ENCODE peak calls at places on chromosomes 7 and 10, in six cellular contexts. One of them, this sample, is unnamed. For H3K4me1, the result is how much of the 10 kb centered on the place peaks cover.

GRCh38 chr10:43073721-43074120 is 3.1 kb upstream of the RET start:
- DNase-seq in mucosa of descending colon: peak
- DNase-seq in DND-41: no peak
- DNase-seq in ovary: no peak
- DNase-seq in upper lobe of right lung: no peak
- DNase-seq in hepatocyte: no peak
- DNase-seq in this sample: no peak

GRCh38 chr10:22500567-22501369 is 155.5 kb downstream of the SPAG6 start:
- DNase-seq in mucosa of descending colon: no peak
- DNase-seq in DND-41: no peak
- DNase-seq in ovary: no peak
- DNase-seq in upper lobe of right lung: no peak
- DNase-seq in hepatocyte: peak
- DNase-seq in this sample: no peak

GRCh38 chr7:80816806-80817205 is 102.0 kb downstream of the SEMA3C start:
- DNase-seq in mucosa of descending colon: no peak
- DNase-seq in DND-41: no peak
- DNase-seq in ovary: no peak
- DNase-seq in upper lobe of right lung: no peak
- DNase-seq in hepatocyte: no peak
- DNase-seq in this sample: no peak

GRCh38 chr10:117217196-117217761 is 20.0 kb downstream of the KCNK18 start:
- DNase-seq in mucosa of descending colon: peak
- DNase-seq in DND-41: no peak
- DNase-seq in ovary: no peak
- DNase-seq in upper lobe of right lung: no peak
- DNase-seq in hepatocyte: peak
- DNase-seq in this sample: peak

GRCh38 chr10:63554666-63555065 is 33.5 kb downstream of the REEP3 start:
- DNase-seq in mucosa of descending colon: no peak
- DNase-seq in DND-41: peak
- DNase-seq in ovary: no peak
- DNase-seq in upper lobe of right lung: no peak
- DNase-seq in hepatocyte: no peak
- DNase-seq in this sample: no peak

GRCh38 chr10:17645591-17646345 is 1.8 kb downstream of the STAM start:
- DNase-seq in mucosa of descending colon: no peak
- DNase-seq in DND-41: no peak
- DNase-seq in ovary: no peak
- DNase-seq in upper lobe of right lung: no peak
- DNase-seq in hepatocyte: peak
- DNase-seq in this sample: no peak

GRCh38 chr10:13890617-13891541 is 304.1 kb downstream of the PRPF18 start:
- DNase-seq in mucosa of descending colon: no peak
- DNase-seq in DND-41: no peak
- DNase-seq in ovary: no peak
- DNase-seq in upper lobe of right lung: peak
- DNase-seq in hepatocyte: peak
- DNase-seq in this sample: no peak

GRCh38 chr7:103388469-103389140 is 41.2 kb downstream of the PSMC2 start:
- DNase-seq in mucosa of descending colon: no peak
- DNase-seq in DND-41: no peak
- DNase-seq in ovary: no peak
- DNase-seq in upper lobe of right lung: no peak
- DNase-seq in hepatocyte: peak
- DNase-seq in this sample: no peak

GRCh38 chr7:70785427-70785826 is 346.5 kb upstream of the GALNT17 start:
- DNase-seq in mucosa of descending colon: no peak
- DNase-seq in DND-41: no peak
- DNase-seq in ovary: no peak
- DNase-seq in upper lobe of right lung: no peak
- DNase-seq in hepatocyte: no peak
- DNase-seq in this sample: no peak

GRCh38 chr7:91005024-91005423 is 259.2 kb upstream of the FZD1 start:
- DNase-seq in mucosa of descending colon: no peak
- DNase-seq in DND-41: no peak
- DNase-seq in ovary: no peak
- DNase-seq in upper lobe of right lung: no peak
- DNase-seq in hepatocyte: no peak
- DNase-seq in this sample: peak

GRCh38 chr7:101121996-101122932 is 4.6 kb upstream of the SERPINE1 start:
- DNase-seq in mucosa of descending colon: peak
- DNase-seq in DND-41: no peak
- DNase-seq in ovary: peak
- DNase-seq in upper lobe of right lung: peak
- DNase-seq in hepatocyte: peak
- DNase-seq in this sample: peak

GRCh38 chr10:21497177-21497807 is 28.2 kb downstream of the SKIDA1 start:
- DNase-seq in mucosa of descending colon: peak
- DNase-seq in DND-41: peak
- DNase-seq in ovary: peak
- DNase-seq in upper lobe of right lung: peak
- DNase-seq in hepatocyte: peak
- DNase-seq in this sample: peak

GRCh38 chr7:85733163-85733915 is 546.5 kb upstream of the SEMA3D start:
- DNase-seq in mucosa of descending colon: no peak
- DNase-seq in DND-41: no peak
- DNase-seq in ovary: no peak
- DNase-seq in upper lobe of right lung: no peak
- DNase-seq in hepatocyte: no peak
- DNase-seq in this sample: no peak

GRCh38 chr7:16318989-16319915 is 102.1 kb downstream of the CRPPA start:
- DNase-seq in mucosa of descending colon: no peak
- DNase-seq in DND-41: no peak
- DNase-seq in ovary: no peak
- DNase-seq in upper lobe of right lung: no peak
- DNase-seq in hepatocyte: no peak
- DNase-seq in this sample: no peak

GRCh38 chr10:60733189-60733815 is 45.0 kb upstream of the CDK1 start:
- DNase-seq in mucosa of descending colon: peak
- DNase-seq in DND-41: no peak
- DNase-seq in ovary: peak
- DNase-seq in upper lobe of right lung: peak
- DNase-seq in hepatocyte: peak
- DNase-seq in this sample: peak

GRCh38 chr10:13822475-13822874 is 235.7 kb downstream of the PRPF18 start:
- DNase-seq in mucosa of descending colon: no peak
- DNase-seq in DND-41: no peak
- DNase-seq in ovary: no peak
- DNase-seq in upper lobe of right lung: no peak
- DNase-seq in hepatocyte: no peak
- DNase-seq in this sample: no peak

GRCh38 chr10:26087666-26088065 is 128.9 kb upstream of the GAD2 start:
- DNase-seq in mucosa of descending colon: no peak
- DNase-seq in DND-41: no peak
- DNase-seq in ovary: no peak
- DNase-seq in upper lobe of right lung: no peak
- DNase-seq in hepatocyte: no peak
- DNase-seq in this sample: no peak

GRCh38 chr7:109950821-109951601 is 1139.9 kb upstream of the LRRN3 start:
- DNase-seq in mucosa of descending colon: no peak
- DNase-seq in DND-41: no peak
- DNase-seq in ovary: no peak
- DNase-seq in upper lobe of right lung: no peak
- DNase-seq in hepatocyte: no peak
- DNase-seq in this sample: no peak

GRCh38 chr7:106279425-106280182 is 5.2 kb downstream of the NAMPT start:
- DNase-seq in mucosa of descending colon: no peak
- DNase-seq in DND-41: no peak
- DNase-seq in ovary: no peak
- DNase-seq in upper lobe of right lung: no peak
- DNase-seq in hepatocyte: no peak
- DNase-seq in this sample: no peak

GRCh38 chr7:12963435-12963834 is 276.0 kb downstream of the ARL4A start:
- DNase-seq in mucosa of descending colon: no peak
- DNase-seq in DND-41: no peak
- DNase-seq in ovary: no peak
- DNase-seq in upper lobe of right lung: no peak
- DNase-seq in hepatocyte: no peak
- DNase-seq in this sample: no peak
- TF ChIP-seq CTCF in mucosa of descending colon: no peak
- TF ChIP-seq CTCF in DND-41: no peak
- TF ChIP-seq CTCF in ovary: no peak
- TF ChIP-seq CTCF in upper lobe of right lung: no peak
- TF ChIP-seq CTCF in hepatocyte: no peak
- TF ChIP-seq CTCF in this sample: no peak

GRCh38 chr7:88309845-88310244 is 3.2 kb upstream of the STEAP4 start:
- DNase-seq in mucosa of descending colon: no peak
- DNase-seq in DND-41: no peak
- DNase-seq in ovary: no peak
- DNase-seq in upper lobe of right lung: no peak
- DNase-seq in hepatocyte: no peak
- DNase-seq in this sample: no peak

GRCh38 chr7:88307841-88308240 is 1.1 kb upstream of the STEAP4 start:
- DNase-seq in mucosa of descending colon: no peak
- DNase-seq in DND-41: no peak
- DNase-seq in ovary: no peak
- DNase-seq in upper lobe of right lung: no peak
- DNase-seq in hepatocyte: no peak
- DNase-seq in this sample: no peak

GRCh38 chr7:88307412-88307811 is 718 bp upstream of the STEAP4 start:
- DNase-seq in mucosa of descending colon: no peak
- DNase-seq in DND-41: no peak
- DNase-seq in ovary: no peak
- DNase-seq in upper lobe of right lung: no peak
- DNase-seq in hepatocyte: no peak
- DNase-seq in this sample: no peak

GRCh38 chr7:88305044-88305443 is 1.6 kb downstream of the STEAP4 start:
- DNase-seq in mucosa of descending colon: no peak
- DNase-seq in DND-41: no peak
- DNase-seq in ovary: no peak
- DNase-seq in upper lobe of right lung: no peak
- DNase-seq in hepatocyte: no peak
- DNase-seq in this sample: no peak

GRCh38 chr7:88306590-88307048 is at the start of gene STEAP4:
- DNase-seq in mucosa of descending colon: peak
- DNase-seq in DND-41: no peak
- DNase-seq in ovary: peak
- DNase-seq in upper lobe of right lung: peak
- DNase-seq in hepatocyte: peak
- DNase-seq in this sample: peak
- H3K4me3 ChIP-seq in mucosa of descending colon: no peak
- H3K4me3 ChIP-seq in DND-41: no peak
- H3K4me3 ChIP-seq in ovary: peak
- H3K4me3 ChIP-seq in upper lobe of right lung: peak
- H3K4me3 ChIP-seq in hepatocyte: peak
- H3K4me3 ChIP-seq in this sample: no peak

GRCh38 chr10:32950457-32951109 is 7.4 kb downstream of the ITGB1 start:
- DNase-seq in mucosa of descending colon: no peak
- DNase-seq in DND-41: no peak
- DNase-seq in ovary: no peak
- DNase-seq in upper lobe of right lung: no peak
- DNase-seq in hepatocyte: no peak
- DNase-seq in this sample: peak
- H3K4me1 ChIP-seq in mucosa of descending colon: under half
- H3K4me1 ChIP-seq in DND-41: half or more
- H3K4me1 ChIP-seq in ovary: under half
- H3K4me1 ChIP-seq in upper lobe of right lung: under half
- H3K4me1 ChIP-seq in hepatocyte: under half
- H3K4me1 ChIP-seq in this sample: half or more

GRCh38 chr10:797179-797578 is 107.7 kb upstream of the DIP2C start:
- DNase-seq in mucosa of descending colon: no peak
- DNase-seq in DND-41: no peak
- DNase-seq in ovary: no peak
- DNase-seq in upper lobe of right lung: no peak
- DNase-seq in hepatocyte: no peak
- DNase-seq in this sample: no peak
- TF ChIP-seq CTCF in mucosa of descending colon: no peak
- TF ChIP-seq CTCF in DND-41: no peak
- TF ChIP-seq CTCF in ovary: no peak
- TF ChIP-seq CTCF in upper lobe of right lung: no peak
- TF ChIP-seq CTCF in hepatocyte: no peak
- TF ChIP-seq CTCF in this sample: no peak

GRCh38 chr10:30997536-30998252 is 34.0 kb downstream of the ZNF438 start:
- DNase-seq in mucosa of descending colon: no peak
- DNase-seq in DND-41: no peak
- DNase-seq in ovary: no peak
- DNase-seq in upper lobe of right lung: no peak
- DNase-seq in hepatocyte: no peak
- DNase-seq in this sample: no peak

GRCh38 chr10:30999084-30999712 is 32.5 kb downstream of the ZNF438 start:
- DNase-seq in mucosa of descending colon: no peak
- DNase-seq in DND-41: no peak
- DNase-seq in ovary: no peak
- DNase-seq in upper lobe of right lung: no peak
- DNase-seq in hepatocyte: peak
- DNase-seq in this sample: no peak

GRCh38 chr10:30995081-30995480 is 36.6 kb downstream of the ZNF438 start:
- DNase-seq in mucosa of descending colon: no peak
- DNase-seq in DND-41: no peak
- DNase-seq in ovary: no peak
- DNase-seq in upper lobe of right lung: no peak
- DNase-seq in hepatocyte: no peak
- DNase-seq in this sample: no peak

GRCh38 chr10:30993155-30993554 is 38.5 kb downstream of the ZNF438 start:
- DNase-seq in mucosa of descending colon: no peak
- DNase-seq in DND-41: no peak
- DNase-seq in ovary: no peak
- DNase-seq in upper lobe of right lung: no peak
- DNase-seq in hepatocyte: no peak
- DNase-seq in this sample: no peak

DNA sequence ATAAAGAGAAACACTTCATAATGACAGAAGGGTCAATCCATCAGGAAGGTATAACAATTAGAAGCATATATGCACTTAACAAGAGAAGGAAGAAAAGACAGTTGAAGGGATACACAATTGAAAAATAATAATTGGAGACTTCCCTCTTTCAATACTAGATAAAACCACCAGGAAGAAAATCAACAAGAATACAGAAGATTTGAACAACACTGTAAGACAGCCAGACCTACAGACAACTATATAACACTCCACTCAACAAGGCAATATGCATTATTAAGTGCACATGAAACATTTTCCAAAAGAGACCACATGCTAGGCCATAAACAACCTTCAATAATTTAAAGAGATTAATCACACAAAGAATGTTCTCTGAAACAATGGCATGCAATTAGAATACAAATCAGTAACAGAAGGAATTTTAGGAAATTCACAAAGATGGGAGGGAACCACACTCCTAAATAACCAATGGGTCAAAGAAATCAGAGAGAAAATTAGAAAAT is 35.1 kb downstream of the ZNF438 start:
- DNase-seq in mucosa of descending colon: no peak
- DNase-seq in DND-41: no peak
- DNase-seq in ovary: no peak
- DNase-seq in upper lobe of right lung: no peak
- DNase-seq in hepatocyte: no peak
- DNase-seq in this sample: no peak
- H3K4me3 ChIP-seq in mucosa of descending colon: no peak
- H3K4me3 ChIP-seq in DND-41: no peak
- H3K4me3 ChIP-seq in ovary: no peak
- H3K4me3 ChIP-seq in upper lobe of right lung: peak
- H3K4me3 ChIP-seq in hepatocyte: no peak
- H3K4me3 ChIP-seq in this sample: no peak

GRCh38 chr7:43876266-43876665 is 6.9 kb upstream of the MRPS24 start:
- DNase-seq in mucosa of descending colon: no peak
- DNase-seq in DND-41: no peak
- DNase-seq in ovary: no peak
- DNase-seq in upper lobe of right lung: no peak
- DNase-seq in hepatocyte: no peak
- DNase-seq in this sample: no peak
- H3K4me1 ChIP-seq in mucosa of descending colon: under half
- H3K4me1 ChIP-seq in DND-41: under half
- H3K4me1 ChIP-seq in ovary: under half
- H3K4me1 ChIP-seq in upper lobe of right lung: under half
- H3K4me1 ChIP-seq in hepatocyte: under half
- H3K4me1 ChIP-seq in this sample: under half

GRCh38 chr7:158378978-158379377 is 208.6 kb downstream of the PTPRN2 start:
- DNase-seq in mucosa of descending colon: no peak
- DNase-seq in DND-41: no peak
- DNase-seq in ovary: no peak
- DNase-seq in upper lobe of right lung: peak
- DNase-seq in hepatocyte: no peak
- DNase-seq in this sample: no peak
- TF ChIP-seq CTCF in mucosa of descending colon: no peak
- TF ChIP-seq CTCF in DND-41: no peak
- TF ChIP-seq CTCF in ovary: no peak
- TF ChIP-seq CTCF in upper lobe of right lung: no peak
- TF ChIP-seq CTCF in hepatocyte: no peak
- TF ChIP-seq CTCF in this sample: no peak